ENCODE peak calls at places on chromosomes 12 and 14, in nine cellular contexts. One of them, this sample, is unnamed.

GRCh38 chr14:91143862-91144261 is 30.0 kb downstream of the DGLUCY start:
- DNase-seq in transverse colon: no peak
- DNase-seq in posterior cingulate gyrus: no peak
- DNase-seq in amniotic stem cell: no peak
- DNase-seq in pancreas: peak; percentile 64
- DNase-seq in GDM1: no peak
- DNase-seq in M059J: no peak
- DNase-seq in amniotic epithelial cell: no peak
- DNase-seq in stomach: peak; percentile 58
- DNase-seq in this sample: no peak

GRCh38 chr12:12380949-12381593 is 24.2 kb downstream of the BORCS5 start:
- DNase-seq in stomach: no peak
- DNase-seq in M059J: no peak
- DNase-seq in amniotic epithelial cell: no peak
- DNase-seq in amniotic stem cell: no peak
- DNase-seq in posterior cingulate gyrus: no peak
- DNase-seq in transverse colon: no peak
- DNase-seq in GDM1: no peak
- DNase-seq in pancreas: no peak
- DNase-seq in this sample: no peak

GRCh38 chr12:105835505-105835904 is 303.2 kb downstream of the NUAK1 start:
- DNase-seq in transverse colon: no peak
- DNase-seq in M059J: no peak
- DNase-seq in GDM1: no peak
- DNase-seq in posterior cingulate gyrus: no peak
- DNase-seq in stomach: no peak
- DNase-seq in amniotic epithelial cell: no peak
- DNase-seq in amniotic stem cell: no peak
- DNase-seq in pancreas: no peak
- DNase-seq in this sample: no peak

GRCh38 chr12:1832801-1833595 is 12.6 kb downstream of the LRTM2 start:
- DNase-seq in GDM1: no peak
- DNase-seq in stomach: no peak
- DNase-seq in transverse colon: no peak
- DNase-seq in M059J: no peak
- DNase-seq in posterior cingulate gyrus: no peak
- DNase-seq in pancreas: no peak
- DNase-seq in amniotic epithelial cell: no peak
- DNase-seq in amniotic stem cell: no peak
- DNase-seq in this sample: no peak

GRCh38 chr14:85948163-85948562 is 418.2 kb downstream of the FLRT2 start:
- DNase-seq in pancreas: no peak
- DNase-seq in GDM1: peak; percentile 23
- DNase-seq in amniotic stem cell: no peak
- DNase-seq in amniotic epithelial cell: no peak
- DNase-seq in M059J: no peak
- DNase-seq in posterior cingulate gyrus: no peak
- DNase-seq in stomach: no peak
- DNase-seq in transverse colon: no peak
- DNase-seq in this sample: no peak

GRCh38 chr14:69812725-69813124 is 15.7 kb upstream of the SLC10A1 start:
- DNase-seq in amniotic epithelial cell: no peak
- DNase-seq in pancreas: no peak
- DNase-seq in GDM1: no peak
- DNase-seq in M059J: no peak
- DNase-seq in amniotic stem cell: no peak
- DNase-seq in posterior cingulate gyrus: no peak
- DNase-seq in stomach: no peak
- DNase-seq in transverse colon: peak; percentile 47
- DNase-seq in this sample: no peak

GRCh38 chr12:122980192-122981035 is at the start of gene ARL6IP4:
- DNase-seq in pancreas: peak; percentile 60
- DNase-seq in transverse colon: peak; percentile 70
- DNase-seq in posterior cingulate gyrus: peak; percentile 50
- DNase-seq in amniotic stem cell: peak; percentile 45
- DNase-seq in amniotic epithelial cell: peak; percentile 56
- DNase-seq in stomach: peak; percentile 70
- DNase-seq in GDM1: peak; percentile 64
- DNase-seq in M059J: peak; percentile 60
- DNase-seq in this sample: peak; percentile 36

GRCh38 chr12:24222968-24223367 is 273.5 kb upstream of the SOX5 start:
- DNase-seq in posterior cingulate gyrus: no peak
- DNase-seq in GDM1: no peak
- DNase-seq in pancreas: no peak
- DNase-seq in transverse colon: no peak
- DNase-seq in M059J: peak; percentile 71
- DNase-seq in amniotic epithelial cell: peak; percentile 79
- DNase-seq in stomach: no peak
- DNase-seq in amniotic stem cell: no peak
- DNase-seq in this sample: peak; percentile 78

GRCh38 chr14:32711103-32711680 is 227.5 kb upstream of the NPAS3 start:
- DNase-seq in transverse colon: no peak
- DNase-seq in amniotic epithelial cell: peak; percentile 23
- DNase-seq in M059J: peak; percentile 61
- DNase-seq in pancreas: peak; percentile 30
- DNase-seq in stomach: no peak
- DNase-seq in GDM1: no peak
- DNase-seq in posterior cingulate gyrus: no peak
- DNase-seq in amniotic stem cell: peak; percentile 27
- DNase-seq in this sample: peak; percentile 25

GRCh38 chr12:78473136-78473535 is 391.4 kb upstream of the SYT1 start:
- DNase-seq in stomach: no peak
- DNase-seq in amniotic stem cell: no peak
- DNase-seq in pancreas: no peak
- DNase-seq in amniotic epithelial cell: peak; percentile 27
- DNase-seq in transverse colon: no peak
- DNase-seq in GDM1: no peak
- DNase-seq in M059J: peak; percentile 32
- DNase-seq in posterior cingulate gyrus: no peak
- DNase-seq in this sample: peak; percentile 60

GRCh38 chr14:59897757-59898383 is 22.1 kb upstream of the LRRC9 start:
- DNase-seq in posterior cingulate gyrus: peak; percentile 7
- DNase-seq in transverse colon: peak; percentile 21
- DNase-seq in M059J: peak; percentile 12
- DNase-seq in amniotic stem cell: no peak
- DNase-seq in pancreas: peak; percentile 18
- DNase-seq in stomach: peak; percentile 44
- DNase-seq in amniotic epithelial cell: peak; percentile 42
- DNase-seq in GDM1: peak; percentile 29
- DNase-seq in this sample: peak; percentile 4

GRCh38 chr12:46267618-46268348 is 1.1 kb downstream of the SLC38A1 start:
- DNase-seq in stomach: no peak
- DNase-seq in GDM1: no peak
- DNase-seq in M059J: peak; percentile 61
- DNase-seq in posterior cingulate gyrus: no peak
- DNase-seq in transverse colon: no peak
- DNase-seq in amniotic epithelial cell: peak; percentile 16
- DNase-seq in pancreas: no peak
- DNase-seq in amniotic stem cell: peak; percentile 40
- DNase-seq in this sample: peak; percentile 16

GRCh38 chr12:111597731-111598636 is 1.1 kb downstream of the ATXN2 start:
- DNase-seq in amniotic epithelial cell: peak; percentile 43
- DNase-seq in M059J: peak; percentile 42
- DNase-seq in pancreas: peak; percentile 46
- DNase-seq in posterior cingulate gyrus: peak; percentile 42
- DNase-seq in stomach: peak; percentile 60
- DNase-seq in GDM1: peak; percentile 13
- DNase-seq in transverse colon: peak; percentile 58
- DNase-seq in amniotic stem cell: no peak
- DNase-seq in this sample: no peak

GRCh38 chr12:115440438-115440837 is 756.5 kb upstream of the TBX3 start:
- DNase-seq in amniotic epithelial cell: peak; percentile 37
- DNase-seq in GDM1: no peak
- DNase-seq in amniotic stem cell: peak; percentile 26
- DNase-seq in pancreas: no peak
- DNase-seq in M059J: peak; percentile 93
- DNase-seq in transverse colon: no peak
- DNase-seq in posterior cingulate gyrus: no peak
- DNase-seq in stomach: peak; percentile 42
- DNase-seq in this sample: peak; percentile 39

GRCh38 chr12:61629702-61630101 is 630.5 kb upstream of the USP15 start:
- DNase-seq in amniotic stem cell: no peak
- DNase-seq in posterior cingulate gyrus: no peak
- DNase-seq in stomach: no peak
- DNase-seq in M059J: no peak
- DNase-seq in amniotic epithelial cell: no peak
- DNase-seq in GDM1: no peak
- DNase-seq in transverse colon: no peak
- DNase-seq in pancreas: no peak
- DNase-seq in this sample: no peak

GRCh38 chr14:58755026-58755929 is 117.5 kb downstream of the DACT1 start:
- DNase-seq in transverse colon: no peak
- DNase-seq in amniotic stem cell: no peak
- DNase-seq in amniotic epithelial cell: no peak
- DNase-seq in M059J: no peak
- DNase-seq in stomach: no peak
- DNase-seq in GDM1: no peak
- DNase-seq in pancreas: no peak
- DNase-seq in posterior cingulate gyrus: no peak
- DNase-seq in this sample: peak; percentile 54

GRCh38 chr12:104751024-104751570 is 207.0 kb downstream of the SLC41A2 start:
- DNase-seq in transverse colon: no peak
- DNase-seq in amniotic stem cell: no peak
- DNase-seq in posterior cingulate gyrus: no peak
- DNase-seq in M059J: no peak
- DNase-seq in stomach: no peak
- DNase-seq in GDM1: no peak
- DNase-seq in pancreas: no peak
- DNase-seq in amniotic epithelial cell: no peak
- DNase-seq in this sample: no peak

GRCh38 chr14:44099752-44100462 is 407.2 kb downstream of the FSCB start:
- DNase-seq in stomach: no peak
- DNase-seq in posterior cingulate gyrus: no peak
- DNase-seq in amniotic stem cell: no peak
- DNase-seq in amniotic epithelial cell: no peak
- DNase-seq in M059J: no peak
- DNase-seq in pancreas: no peak
- DNase-seq in GDM1: no peak
- DNase-seq in transverse colon: no peak
- DNase-seq in this sample: no peak

GRCh38 chr12:5392961-5393360 is 38.9 kb upstream of the NTF3 start:
- DNase-seq in pancreas: no peak
- DNase-seq in M059J: no peak
- DNase-seq in GDM1: no peak
- DNase-seq in amniotic epithelial cell: no peak
- DNase-seq in posterior cingulate gyrus: no peak
- DNase-seq in amniotic stem cell: no peak
- DNase-seq in stomach: no peak
- DNase-seq in transverse colon: no peak
- DNase-seq in this sample: no peak

GRCh38 chr12:49612210-49612609 is 6.8 kb upstream of the FAM186B start:
- DNase-seq in pancreas: no peak
- DNase-seq in transverse colon: no peak
- DNase-seq in amniotic stem cell: no peak
- DNase-seq in amniotic epithelial cell: no peak
- DNase-seq in M059J: no peak
- DNase-seq in GDM1: no peak
- DNase-seq in posterior cingulate gyrus: no peak
- DNase-seq in stomach: no peak
- DNase-seq in this sample: no peak

This sample was measured in astrocyte.